ENCODE peak calls at places on chromosomes 12 and 14, in six cellular contexts. A is fibroblast of lung, J is heart left ventricle, Y is HepG2, I is uterus, C is PC-3. W is an unnamed sample. For H3K36me3, the result is how much of the 10 kb centered on the place peaks cover.

GRCh38 chr12:67586951-67587350 is 61.6 kb upstream of the DYRK2 start:
- DNase-seq in A (no peak), I (no peak), J (no peak), C (no peak), Y (no peak), W (no peak)

GRCh38 chr14:106872619-106873446 is 1346.5 kb downstream of the TMEM121 start:
- DNase-seq in I (no peak), J (no peak), A (no peak), C (peak), Y (peak), W (peak)

GRCh38 chr14:24092110-24092959 is 1.8 kb upstream of the PCK2 start:
- DNase-seq in I (no peak), A (no peak), J (peak), C (no peak), Y (no peak), W (no peak)

GRCh38 chr12:11863478-11863906 is 207.2 kb upstream of the BCL2L14 start:
- DNase-seq in I (peak), C (no peak), J (peak), A (no peak), Y (no peak), W (no peak)

GRCh38 chr14:100634026-100634425 is 46.8 kb upstream of the BEGAIN start:
- DNase-seq in C (no peak), A (no peak), Y (no peak), I (no peak), J (peak), W (no peak)

GRCh38 chr12:124456652-124457152 is 110.7 kb downstream of the NCOR2 start:
- DNase-seq in A (no peak), C (no peak), J (no peak), Y (no peak), I (no peak), W (no peak)

GRCh38 chr14:59301354-59301753 is 112.9 kb downstream of the DAAM1 start:
- DNase-seq in A (no peak), I (no peak), C (no peak), J (peak), Y (peak), W (no peak)

GRCh38 chr12:82912406-82912805 is 225.7 kb downstream of the TMTC2 start:
- DNase-seq in I (no peak), J (no peak), Y (no peak), C (peak), A (peak), W (peak)

GRCh38 chr12:75852143-75852542 is 179.4 kb downstream of the PHLDA1 start:
- DNase-seq in A (no peak), I (no peak), C (peak), J (no peak), Y (no peak), W (peak)

GRCh38 chr12:70070494-70071007 is 172.7 kb upstream of the CNOT2 start:
- DNase-seq in C (no peak), Y (no peak), I (no peak), A (no peak), J (no peak), W (no peak)

GRCh38 chr12:127272864-127273263 is 994.1 kb upstream of the TMEM132C start:
- DNase-seq in Y (no peak), J (no peak), A (no peak), I (no peak), C (peak), W (peak)

GRCh38 chr12:100534625-100535227 is 38.8 kb upstream of the GAS2L3 start:
- DNase-seq in Y (no peak), I (no peak), A (no peak), C (no peak), J (no peak), W (no peak)

GRCh38 chr12:83573676-83574075 is 887.0 kb downstream of the TMTC2 start:
- DNase-seq in J (no peak), C (peak), A (peak), I (no peak), Y (no peak), W (peak)

GRCh38 chr14:102914474-102915291 is 7.8 kb upstream of the AMN start:
- DNase-seq in C (no peak), I (no peak), J (no peak), A (no peak), Y (no peak), W (no peak)

GRCh38 chr14:23183479-23183878 is at the start of gene SLC7A8:
- DNase-seq in A (no peak), J (peak), I (peak), C (peak), Y (no peak), W (no peak)

GRCh38 chr14:64522591-64523355 is 17.8 kb upstream of the HSPA2 start:
- DNase-seq in I (no peak), J (no peak), Y (no peak), C (no peak), A (no peak), W (no peak)

GRCh38 chr12:75842119-75842518 is 189.5 kb downstream of the PHLDA1 start:
- DNase-seq in C (no peak), I (no peak), J (no peak), Y (no peak), A (no peak), W (no peak)

GRCh38 chr14:101005447-101005846 is 101.9 kb upstream of the RTL1 start:
- DNase-seq in A (no peak), Y (no peak), J (peak), I (no peak), C (no peak), W (no peak)

GRCh38 chr14:66284346-66284745 is 201.8 kb upstream of the CCDC196 start:
- DNase-seq in I (no peak), C (peak), A (no peak), J (no peak), Y (peak), W (peak)

GRCh38 chr14:50745401-50746058 is 77.4 kb upstream of the SAV1 start:
- DNase-seq in C (no peak), J (no peak), I (no peak), A (no peak), Y (no peak), W (peak)

GRCh38 chr12:2265461-2266167 is 212.8 kb downstream of the CACNA1C start:
- DNase-seq in J (no peak), I (no peak), A (no peak), C (no peak), Y (no peak), W (no peak)

GRCh38 chr12:9784816-9785215 is 24.1 kb upstream of the CD69 start:
- DNase-seq in A (no peak), C (no peak), I (no peak), Y (no peak), J (no peak), W (no peak)

GRCh38 chr14:23095196-23096108 is at the start of gene C14orf119:
- DNase-seq in A (peak), I (peak), J (peak), C (peak), Y (peak), W (peak)

DNA sequence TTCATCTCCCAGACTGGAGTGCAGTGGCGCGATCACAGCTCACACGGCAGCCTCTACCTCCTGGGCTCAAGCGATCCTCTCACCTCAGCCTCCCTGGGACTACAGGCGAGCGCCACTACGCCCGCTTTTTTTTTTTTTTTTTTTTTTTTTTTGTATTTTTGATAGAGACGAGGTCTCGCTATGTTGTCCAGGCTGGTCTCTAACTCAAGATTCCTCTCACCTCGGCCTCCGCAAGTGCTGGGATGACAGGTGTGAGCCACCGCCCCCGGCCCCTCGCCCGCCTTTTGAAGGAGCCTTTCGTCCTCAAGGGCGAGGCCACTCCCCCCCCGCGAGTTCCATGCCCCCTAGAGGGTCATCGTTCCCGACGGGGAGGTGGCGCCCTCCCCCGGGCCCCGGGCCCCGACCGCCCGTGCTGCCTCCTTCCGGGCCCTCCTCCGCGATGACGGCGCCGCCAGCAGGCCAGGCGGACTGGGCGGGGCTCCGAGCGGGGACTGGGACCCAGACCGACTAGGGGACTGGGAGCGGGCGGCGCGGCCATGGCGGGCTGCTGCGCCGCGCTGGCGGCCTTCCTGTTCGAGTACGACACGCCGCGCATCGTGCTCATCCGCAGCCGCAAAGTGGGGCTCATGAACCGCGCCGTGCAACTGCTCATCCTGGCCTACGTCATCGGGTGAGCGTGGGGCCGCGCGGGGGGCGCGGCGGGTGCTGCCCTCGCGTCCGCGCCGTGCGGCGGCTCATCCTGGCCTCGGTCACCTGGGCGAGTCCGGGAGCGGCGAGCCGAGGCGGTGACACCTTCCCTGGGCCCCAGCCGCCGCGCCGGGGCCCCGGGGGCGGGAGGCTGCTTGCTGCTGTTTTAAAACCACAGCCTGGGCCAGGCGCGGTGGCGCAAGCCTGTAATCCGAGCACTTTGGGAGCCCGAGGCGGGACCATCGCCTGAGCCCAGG is at the start of gene P2RX4:
- DNase-seq in C (peak), A (peak), Y (peak), I (peak), J (peak), W (peak)
- TF ChIP-seq CTCF in C (peak), A (no peak), Y (peak), I (peak), J (peak), W (peak)

DNA sequence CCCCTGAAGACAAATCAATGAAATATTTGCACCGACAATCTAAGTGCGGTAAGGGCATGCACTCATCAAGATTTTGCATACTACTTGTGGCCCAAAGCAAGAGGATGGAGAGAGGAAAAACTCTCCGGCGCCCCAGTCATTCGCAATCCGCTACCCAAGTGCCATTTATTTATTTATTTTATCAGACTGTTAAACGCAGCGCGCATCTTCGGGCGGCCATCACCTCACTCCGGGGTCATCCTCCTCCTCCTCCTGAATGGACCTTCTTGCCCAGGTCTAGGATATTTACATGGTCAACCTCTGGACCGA is 1.2 kb downstream of the NOVA1 start:
- DNase-seq in A (peak), I (peak), J (peak), C (no peak), Y (no peak), W (no peak)
- H3K36me3 ChIP-seq in A (under half), I (under half), J (under half), C (under half), Y (under half), W (under half)

DNA sequence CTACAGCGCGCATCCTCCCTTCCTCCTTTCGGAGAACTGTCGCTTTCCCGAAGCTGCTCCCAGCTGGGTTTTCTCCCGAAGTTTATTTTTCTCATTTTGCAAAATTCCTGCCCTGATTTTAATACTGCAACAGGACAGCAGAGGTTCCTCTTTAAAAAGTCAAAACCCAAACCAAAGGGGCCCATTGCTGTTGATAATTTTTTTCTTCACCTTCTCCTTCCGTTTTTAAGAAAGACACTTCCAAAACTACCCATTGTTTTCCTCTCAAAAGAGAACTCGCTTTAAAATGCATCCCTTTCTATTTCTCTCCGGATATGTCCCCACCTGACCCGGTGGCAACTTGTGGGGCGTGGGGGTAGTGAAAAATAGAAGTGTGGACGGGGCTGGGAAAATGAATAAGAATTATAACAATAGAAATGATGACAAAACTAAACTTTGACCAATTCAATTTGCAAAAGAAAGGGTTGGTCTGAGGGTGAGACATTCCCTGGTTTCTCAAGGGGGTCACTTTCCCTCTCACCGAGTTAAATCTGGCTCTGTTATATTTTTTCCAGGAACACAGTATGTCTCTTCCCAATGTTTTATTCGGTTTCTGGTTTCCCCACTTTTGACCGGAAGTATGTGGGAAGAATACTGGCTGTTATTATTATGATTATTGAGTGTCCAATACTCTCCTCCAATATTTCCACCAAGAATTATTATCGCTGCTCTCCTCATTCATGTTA is 4.0 kb upstream of the TBX5 start:
- DNase-seq in C (no peak), A (peak), J (no peak), I (no peak), Y (no peak), W (no peak)
- H3K4me3 ChIP-seq in C (no peak), A (peak), J (peak), I (no peak), Y (no peak), W (no peak)

DNA sequence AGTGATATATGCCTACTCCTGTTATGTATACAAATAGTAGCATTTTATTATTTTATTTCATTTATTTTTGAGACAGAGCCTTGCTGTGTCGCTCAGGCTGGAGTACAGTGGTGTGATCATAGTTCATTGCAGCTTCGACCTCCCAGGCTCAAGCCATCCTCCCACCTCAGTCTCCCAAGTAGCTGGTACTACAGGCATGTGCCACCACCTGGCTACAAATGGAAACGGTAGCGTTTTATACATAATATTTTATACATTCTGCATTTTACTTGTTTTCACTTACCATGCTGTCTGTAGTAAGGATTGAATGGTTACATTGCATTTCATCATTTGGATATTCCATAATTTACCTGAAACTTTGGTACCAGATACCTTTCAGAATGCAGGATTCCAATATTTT is 14.1 kb downstream of the C1R start:
- DNase-seq in J (no peak), Y (no peak), I (no peak), C (peak), A (no peak), W (no peak)
- TF ChIP-seq CTCF in J (no peak), Y (no peak), I (no peak), C (peak), A (no peak), W (no peak)

DNA sequence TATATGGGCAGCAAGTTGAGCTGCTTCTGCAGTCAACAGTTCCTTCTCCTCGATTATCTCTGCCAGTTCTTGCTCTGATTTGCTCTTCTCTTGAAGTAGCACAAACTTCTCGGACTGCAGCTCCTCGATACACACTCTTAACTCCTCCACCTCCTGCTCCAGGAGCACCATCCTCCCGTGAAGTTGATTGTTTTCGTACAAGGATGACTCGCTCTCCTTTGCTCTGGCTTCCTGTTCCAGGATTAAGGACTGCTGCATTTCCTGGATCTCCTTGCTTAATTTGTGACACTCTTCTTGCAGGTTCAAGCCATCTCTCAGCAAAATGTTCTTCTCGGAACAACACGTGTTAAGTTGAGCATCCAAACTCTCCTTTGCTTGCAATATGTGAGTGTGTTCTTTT is 56.2 kb upstream of the VPS33A start:
- DNase-seq in I (no peak), Y (no peak), J (no peak), C (peak), A (no peak), W (peak)
- H3K36me3 ChIP-seq in I (under half), Y (half or more), J (under half), C (under half), A (under half), W (under half)

GRCh38 chr12:3751151-3752095 is 1.5 kb downstream of the CRACR2A start:
- DNase-seq in Y (no peak), I (no peak), J (no peak), A (no peak), C (no peak), W (no peak)
- H3K4me3 ChIP-seq in Y (no peak), I (no peak), J (peak), A (no peak), C (no peak), W (no peak)

DNA sequence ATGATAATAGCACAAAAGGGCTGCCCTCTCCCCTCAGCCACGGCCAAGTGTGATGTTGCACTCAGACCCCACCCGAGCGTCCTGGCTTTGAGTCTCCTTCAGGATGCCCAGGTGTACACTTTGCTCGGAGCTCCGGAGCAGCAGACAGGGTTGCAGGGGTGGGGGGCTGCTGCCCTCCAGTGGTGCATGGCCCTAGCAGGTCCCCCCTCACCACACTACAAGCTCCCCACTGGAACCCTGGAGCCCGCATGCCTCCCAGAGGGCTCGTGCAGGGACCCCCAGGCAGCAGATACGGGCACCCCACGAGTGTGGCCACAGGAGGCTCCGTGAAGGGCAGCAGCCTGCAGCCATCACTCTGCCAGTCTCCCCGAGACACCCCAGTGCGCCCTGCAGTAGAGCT is 69.9 kb upstream of the C14orf180 start:
- DNase-seq in Y (no peak), J (no peak), I (no peak), A (no peak), C (no peak), W (no peak)
- TF ChIP-seq CTCF in Y (peak), J (no peak), I (no peak), A (no peak), C (no peak), W (no peak)

GRCh38 chr12:132516064-132517012 is 26.4 kb downstream of the FBRSL1 start:
- DNase-seq in J (no peak), I (no peak), Y (no peak), A (no peak), C (no peak), W (no peak)

GRCh38 chr12:132514838-132515237 is 24.9 kb downstream of the FBRSL1 start:
- DNase-seq in C (no peak), I (no peak), A (peak), J (no peak), Y (no peak), W (no peak)

GRCh38 chr12:132518354-132518992 is 28.5 kb downstream of the FBRSL1 start:
- DNase-seq in C (no peak), I (no peak), Y (no peak), A (no peak), J (no peak), W (no peak)

GRCh38 chr12:132517013-132517739 is 27.2 kb downstream of the FBRSL1 start:
- DNase-seq in I (no peak), Y (peak), A (no peak), J (no peak), C (no peak), W (no peak)

DNA sequence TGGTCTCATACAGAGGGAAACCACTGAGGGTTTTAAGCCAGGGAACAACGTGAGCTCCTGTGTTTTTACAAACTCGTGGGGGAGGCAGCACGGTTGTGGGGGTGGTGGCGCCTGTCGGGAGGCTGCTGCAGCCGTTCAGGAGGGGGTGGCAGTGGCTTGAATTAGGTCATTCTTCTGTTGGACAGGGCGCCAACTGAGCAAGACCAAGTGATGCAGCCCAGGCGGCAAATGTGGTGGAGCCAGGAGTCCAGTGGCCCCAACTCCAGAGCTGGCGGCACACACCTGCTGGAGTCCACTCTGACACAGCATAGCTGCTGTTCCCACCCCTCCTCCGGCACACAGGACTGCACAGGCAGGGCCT is 27.8 kb downstream of the FBRSL1 start:
- DNase-seq in I (no peak), Y (no peak), A (no peak), J (no peak), C (no peak), W (no peak)
- H3K36me3 ChIP-seq in I (under half), Y (under half), A (under half), J (under half), C (under half), W (under half)

GRCh38 chr12:121810833-121811433 is 7.1 kb downstream of the SETD1B start:
- DNase-seq in A (no peak), C (peak), J (no peak), I (no peak), Y (no peak), W (no peak)
- H3K4me3 ChIP-seq in A (peak), C (peak), J (peak), I (peak), Y (peak), W (peak)